ENCODE peak calls at places on chromosomes 11 and 22, in eight cellular contexts. O is HFFc6, B is colonic mucosa, L is cardiac fibroblast, C is type B pancreatic cell, Y is upper lobe of right lung, I is tibial artery, X is heart left ventricle. M is an unnamed sample.

GRCh38 chr22:31233001-31233400 is 20.9 kb downstream of the LIMK2 start:
- DNase-seq in C (no peak), B (no peak), L (no peak), O (no peak), I (no peak), X (no peak), Y (no peak), M (no peak)

GRCh38 chr11:114250993-114251796 is 45.0 kb upstream of the NNMT start:
- DNase-seq in B (no peak), L (peak; percentile 32), X (no peak), C (no peak), O (no peak), Y (no peak), I (peak; percentile 69), M (no peak)

GRCh38 chr22:49779226-49779625 is 48.4 kb downstream of the BRD1 start:
- DNase-seq in L (no peak), C (no peak), I (no peak), Y (no peak), B (no peak), X (no peak), O (no peak), M (no peak)

GRCh38 chr22:46794491-46794890 is 32.0 kb downstream of the TBC1D22A start:
- DNase-seq in Y (no peak), C (peak; percentile 49), I (no peak), O (no peak), B (no peak), L (no peak), X (no peak), M (no peak)

GRCh38 chr22:38881997-38882396 is 10.0 kb upstream of the CBX6 start:
- DNase-seq in Y (no peak), I (peak; percentile 21), O (no peak), C (no peak), X (no peak), L (no peak), B (no peak), M (no peak)

GRCh38 chr11:91100432-91100831 is 877.6 kb upstream of the CHORDC1 start:
- DNase-seq in X (no peak), Y (no peak), L (no peak), B (no peak), O (no peak), I (no peak), C (no peak), M (no peak)

GRCh38 chr11:16809901-16810668 is 71.6 kb downstream of the C11orf58 start:
- DNase-seq in X (peak; percentile 79), O (no peak), I (peak; percentile 56), B (no peak), Y (no peak), L (peak; percentile 90), C (no peak), M (no peak)

GRCh38 chr11:119205080-119205479 is 1.1 kb upstream of the CBL start:
- DNase-seq in Y (peak; percentile 77), X (no peak), B (no peak), L (no peak), I (peak; percentile 30), C (no peak), O (no peak), M (no peak)

GRCh38 chr11:27217948-27218410 is 145.0 kb downstream of the CCDC34 start:
- DNase-seq in L (peak; percentile 59), I (no peak), X (no peak), Y (no peak), O (peak; percentile 82), B (no peak), C (no peak), M (no peak)

GRCh38 chr22:33126881-33127280 is 68.7 kb upstream of the SYN3 start:
- DNase-seq in X (no peak), Y (no peak), O (no peak), C (no peak), B (no peak), I (no peak), L (no peak), M (no peak)

GRCh38 chr11:102561636-102562035 is 31.1 kb upstream of the MMP7 start:
- DNase-seq in B (no peak), C (no peak), O (no peak), X (no peak), Y (no peak), I (no peak), L (no peak), M (no peak)

GRCh38 chr22:20615021-20615420 is 107.6 kb downstream of the MED15 start:
- DNase-seq in C (no peak), L (no peak), Y (no peak), X (no peak), O (no peak), I (no peak), B (no peak), M (no peak)

GRCh38 chr11:3044004-3044403 is 13.2 kb downstream of the CARS1 start:
- DNase-seq in B (no peak), O (no peak), Y (no peak), I (peak; percentile 70), X (no peak), C (no peak), L (peak; percentile 46), M (no peak)

GRCh38 chr22:33803371-33803770 is 116.9 kb downstream of the LARGE1 start:
- DNase-seq in O (peak; percentile 69), C (no peak), B (no peak), Y (no peak), X (no peak), L (peak; percentile 85), I (no peak), M (no peak)

GRCh38 chr22:22397292-22397870 is 111.2 kb downstream of the ZNF280B start:
- DNase-seq in L (peak; percentile 56), B (no peak), C (no peak), Y (no peak), I (peak; percentile 46), X (no peak), O (peak; percentile 70), M (no peak)

GRCh38 chr22:17117890-17118289 is 3.3 kb downstream of the TMEM121B start:
- DNase-seq in L (no peak), C (no peak), Y (no peak), X (no peak), O (no peak), I (no peak), B (no peak), M (no peak)

GRCh38 chr11:109362059-109362458 is 59.9 kb upstream of the C11orf87 start:
- DNase-seq in C (no peak), Y (no peak), O (no peak), B (no peak), X (no peak), L (no peak), I (no peak), M (no peak)

GRCh38 chr11:69943066-69943465 is 123.8 kb upstream of the FGF3 start:
- DNase-seq in L (no peak), X (peak; percentile 18), B (no peak), O (no peak), Y (peak; percentile 30), I (no peak), C (no peak), M (no peak)
- TF ChIP-seq CTCF in L (no peak), X (no peak), B (no peak), O (peak; percentile 41), Y (no peak), I (no peak), C (peak; percentile 21), M (no peak)

DNA sequence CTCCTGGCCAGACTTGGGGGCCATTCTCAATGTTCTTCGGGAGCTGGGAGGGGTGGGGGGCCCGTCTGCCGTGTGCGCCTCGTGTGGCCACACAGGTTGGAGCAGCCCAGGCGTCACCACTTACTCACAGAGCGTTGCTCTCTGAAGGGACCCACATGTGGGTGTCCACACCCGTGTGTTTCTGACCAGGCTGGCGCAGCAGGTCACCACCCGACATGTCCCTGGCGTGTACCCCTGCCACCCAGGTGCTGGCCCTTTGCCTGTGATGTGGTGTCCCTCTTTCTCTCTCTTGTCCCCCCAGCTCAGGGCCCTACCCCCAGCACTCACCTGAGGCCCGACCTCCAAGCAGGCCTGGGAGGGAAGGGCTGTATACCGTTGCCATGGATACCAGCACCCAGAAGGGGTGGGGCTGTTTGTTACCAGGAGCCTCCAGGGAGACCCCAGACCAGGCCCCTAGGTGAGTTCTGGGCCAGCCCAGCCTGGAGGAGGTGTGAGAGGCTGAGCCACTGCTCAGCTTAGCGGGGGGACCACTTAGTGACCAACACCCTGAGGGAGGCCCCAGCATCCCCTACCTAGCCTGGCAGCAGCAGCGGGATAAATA is 1.4 kb downstream of the LMNTD2 start:
- DNase-seq in X (no peak), L (no peak), O (no peak), C (no peak), Y (no peak), I (no peak), B (no peak), M (no peak)
- TF ChIP-seq CTCF in X (no peak), L (no peak), O (peak; percentile 24), C (no peak), Y (no peak), I (no peak), B (no peak), M (no peak)

DNA sequence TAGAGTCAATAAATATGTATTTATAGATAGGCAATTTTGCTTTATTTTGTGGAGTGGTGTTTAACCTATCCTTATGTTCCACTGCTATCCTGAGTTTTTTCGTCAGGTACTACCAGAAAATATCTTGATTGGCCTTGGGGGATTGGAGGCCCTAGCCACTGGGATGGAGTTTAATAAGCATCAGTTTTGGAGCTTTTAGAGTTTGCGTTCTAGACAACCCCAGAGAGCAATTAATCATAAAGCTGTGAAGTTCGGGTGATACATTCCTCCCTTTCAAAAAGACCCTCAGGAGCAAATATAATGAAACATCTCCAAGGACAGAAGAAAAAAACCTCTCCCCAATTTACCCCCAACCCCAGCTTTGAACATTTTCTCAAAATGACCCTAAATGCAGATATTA is at the start of gene OR5A1:
- DNase-seq in L (no peak), Y (no peak), O (no peak), I (no peak), X (no peak), B (no peak), C (no peak), M (no peak)
- TF ChIP-seq CTCF in L (no peak), Y (no peak), O (no peak), I (no peak), X (no peak), B (no peak), C (no peak), M (no peak)

GRCh38 chr11:129767827-129768226 is 47.8 kb upstream of the TMEM45B start:
- DNase-seq in X (no peak), I (no peak), C (no peak), L (no peak), Y (no peak), O (no peak), B (no peak), M (no peak)

GRCh38 chr11:129770993-129771392 is 44.7 kb upstream of the TMEM45B start:
- DNase-seq in B (no peak), I (no peak), C (no peak), X (no peak), L (no peak), O (no peak), Y (no peak), M (no peak)

GRCh38 chr11:129769059-129769458 is 46.6 kb upstream of the TMEM45B start:
- DNase-seq in Y (no peak), C (no peak), X (no peak), B (no peak), O (no peak), I (no peak), L (no peak), M (no peak)

GRCh38 chr11:129768356-129768755 is 47.3 kb upstream of the TMEM45B start:
- DNase-seq in C (no peak), Y (no peak), X (no peak), B (no peak), L (no peak), O (no peak), I (no peak), M (no peak)

GRCh38 chr11:129766858-129767604 is 48.6 kb upstream of the TMEM45B start:
- DNase-seq in L (peak; percentile 48), C (no peak), I (no peak), X (no peak), O (peak; percentile 37), Y (no peak), B (peak; percentile 44), M (no peak)
- TF ChIP-seq CTCF in L (peak; percentile 73), C (peak; percentile 76), I (no peak), X (peak; percentile 23), O (peak; percentile 81), Y (peak; percentile 45), B (peak; percentile 37), M (no peak)